ENCODE peak calls at places on chromosomes 3 and 15, in six cellular contexts. D, E, T, N, L and I are unnamed samples. For H3K4me1, the result is how much of the 10 kb centered on the place peaks cover.

GRCh38 chr3:173513123-173513522 is 115.6 kb downstream of the NLGN1 start:
- DNase-seq in D (no peak), E (no peak), T (no peak), N (no peak), L (no peak), I (no peak)

GRCh38 chr3:129476586-129476985 is 36.6 kb downstream of the IFT122 start:
- DNase-seq in D (no peak), E (no peak), T (no peak), N (no peak), L (no peak), I (no peak)

GRCh38 chr3:69079269-69080159 is 651 bp downstream of the UBA3 start:
- DNase-seq in D (no peak), E (no peak), T (no peak), N (no peak), L (peak), I (no peak)

GRCh38 chr3:123667784-123668183 is 82.9 kb upstream of the HACD2 start:
- DNase-seq in D (no peak), E (peak), T (peak), N (no peak), L (no peak), I (no peak)

GRCh38 chr3:28575748-28576589 is 227.3 kb upstream of the AZI2 start:
- DNase-seq in D (no peak), E (no peak), T (no peak), N (no peak), L (peak), I (no peak)

GRCh38 chr3:192033246-192033645 is 572.3 kb downstream of the PYDC2 start:
- DNase-seq in D (no peak), E (no peak), T (no peak), N (no peak), L (no peak), I (no peak)

GRCh38 chr15:34793071-34793470 is 2.3 kb downstream of the ACTC1 start:
- DNase-seq in D (no peak), E (no peak), T (no peak), N (no peak), L (no peak), I (no peak)

GRCh38 chr15:89575656-89576416 is 567 bp downstream of the TICRR start:
- DNase-seq in D (no peak), E (peak), T (no peak), N (no peak), L (peak), I (no peak)

GRCh38 chr3:48018841-48019240 is 2.6 kb upstream of the MAP4 start:
- DNase-seq in D (no peak), E (peak), T (peak), N (no peak), L (no peak), I (no peak)

GRCh38 chr15:100438570-100438969 is 90.2 kb downstream of the CERS3 start:
- DNase-seq in D (no peak), E (no peak), T (peak), N (no peak), L (no peak), I (no peak)

GRCh38 chr3:184472723-184473419 is 88.7 kb upstream of the EPHB3 start:
- DNase-seq in D (no peak), E (no peak), T (no peak), N (no peak), L (peak), I (no peak)

GRCh38 chr3:184738982-184739381 is 27.1 kb upstream of the MAGEF1 start:
- DNase-seq in D (no peak), E (no peak), T (no peak), N (no peak), L (peak), I (no peak)

GRCh38 chr3:45890405-45890804 is 4.1 kb downstream of the CCR9 start:
- DNase-seq in D (no peak), E (no peak), T (peak), N (no peak), L (no peak), I (no peak)

GRCh38 chr15:64749999-64750657 is 25.3 kb downstream of the RBPMS2 start:
- DNase-seq in D (no peak), E (peak), T (no peak), N (no peak), L (peak), I (no peak)

GRCh38 chr3:194174980-194175379 is 39.0 kb downstream of the HES1 start:
- DNase-seq in D (no peak), E (no peak), T (no peak), N (no peak), L (no peak), I (no peak)

GRCh38 chr15:99749386-99749785 is 16.1 kb upstream of the LYSMD4 start:
- DNase-seq in D (no peak), E (peak), T (peak), N (no peak), L (no peak), I (no peak)

GRCh38 chr3:25527796-25528195 is 99.7 kb downstream of the RARB start:
- DNase-seq in D (no peak), E (no peak), T (no peak), N (no peak), L (no peak), I (no peak)

GRCh38 chr3:118628704-118629341 is 405.8 kb downstream of the IGSF11 start:
- DNase-seq in D (peak), E (peak), T (peak), N (no peak), L (peak), I (peak)

GRCh38 chr15:64216722-64217428 is 54.1 kb upstream of the PPIB start:
- DNase-seq in D (no peak), E (no peak), T (no peak), N (no peak), L (no peak), I (no peak)

GRCh38 chr3:172125963-172126403 is 86.6 kb downstream of the FNDC3B start:
- DNase-seq in D (no peak), E (peak), T (peak), N (no peak), L (no peak), I (no peak)

GRCh38 chr15:57329582-57330367 is 46.5 kb upstream of the CGNL1 start:
- DNase-seq in D (no peak), E (no peak), T (no peak), N (no peak), L (no peak), I (no peak)

GRCh38 chr3:31695280-31696008 is 162.7 kb downstream of the STT3B start:
- DNase-seq in D (no peak), E (no peak), T (peak), N (no peak), L (peak), I (no peak)

GRCh38 chr3:86865506-86865905 is 125.4 kb downstream of the VGLL3 start:
- DNase-seq in D (no peak), E (peak), T (no peak), N (no peak), L (no peak), I (no peak)

GRCh38 chr3:107975529-107976203 is 115.2 kb downstream of the CD47 start:
- DNase-seq in D (no peak), E (no peak), T (no peak), N (no peak), L (no peak), I (no peak)

GRCh38 chr3:122247087-122247824 is 63.8 kb downstream of the CASR start:
- DNase-seq in D (no peak), E (no peak), T (no peak), N (no peak), L (no peak), I (no peak)

GRCh38 chr3:122247825-122248185 is 64.3 kb downstream of the CASR start:
- DNase-seq in D (no peak), E (peak), T (no peak), N (no peak), L (no peak), I (no peak)

GRCh38 chr3:122251428-122251827 is 68.0 kb downstream of the CASR start:
- DNase-seq in D (no peak), E (no peak), T (no peak), N (no peak), L (no peak), I (no peak)

GRCh38 chr3:122245513-122246174 is 62.2 kb downstream of the CASR start:
- DNase-seq in D (no peak), E (peak), T (peak), N (no peak), L (no peak), I (no peak)

GRCh38 chr3:122246214-122246613 is 62.7 kb downstream of the CASR start:
- DNase-seq in D (no peak), E (peak), T (no peak), N (no peak), L (no peak), I (no peak)
- H3K4me3 ChIP-seq in D (no peak), E (peak), T (no peak), N (peak), L (no peak), I (no peak)

GRCh38 chr3:141082064-141082463 is 30.9 kb downstream of the SPSB4 start:
- DNase-seq in D (no peak), E (no peak), T (no peak), N (no peak), L (peak), I (no peak)
- H3K4me1 ChIP-seq in D (under half), E (under half), T (under half), N (under half), L (under half), I (under half)

GRCh38 chr3:156290917-156291268 is 170.5 kb downstream of the KCNAB1 start:
- DNase-seq in D (no peak), E (no peak), T (no peak), N (no peak), L (no peak), I (no peak)

GRCh38 chr3:156293566-156293965 is 173.2 kb downstream of the KCNAB1 start:
- DNase-seq in D (no peak), E (no peak), T (no peak), N (no peak), L (no peak), I (no peak)

GRCh38 chr3:156285626-156286025 is 165.2 kb downstream of the KCNAB1 start:
- DNase-seq in D (no peak), E (no peak), T (no peak), N (no peak), L (no peak), I (no peak)

GRCh38 chr3:156291269-156292123 is 171.1 kb downstream of the KCNAB1 start:
- DNase-seq in D (no peak), E (peak), T (no peak), N (no peak), L (peak), I (no peak)
- H3K4me3 ChIP-seq in D (peak), E (peak), T (no peak), N (no peak), L (peak), I (peak)

DNA sequence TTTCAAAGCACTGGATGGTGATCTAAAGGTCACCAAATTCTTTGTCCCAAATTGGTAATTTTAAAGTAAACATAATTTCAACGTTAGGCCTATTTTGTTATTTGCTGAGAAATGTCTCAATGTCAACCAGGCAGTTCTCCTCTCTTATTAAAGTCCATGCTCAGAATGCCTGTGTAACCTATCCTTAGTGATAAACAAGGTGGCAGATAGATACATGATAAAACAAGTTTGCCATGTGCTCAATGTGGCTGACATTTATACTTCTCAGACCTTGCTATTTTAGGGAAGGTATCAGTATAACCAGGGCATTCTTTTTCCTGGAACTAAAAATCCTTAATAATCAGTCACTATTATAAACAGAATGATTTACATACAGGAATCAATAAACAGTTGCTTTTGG is 8.5 kb downstream of the MBNL1 start:
- DNase-seq in D (no peak), E (no peak), T (no peak), N (no peak), L (no peak), I (no peak)
- H3K4me1 ChIP-seq in D (under half), E (under half), T (under half), N (under half), L (under half), I (under half)